ENCODE peak calls at places on chromosomes 4 and X, in eight cellular contexts. V is endothelial cell of umbilical vein, X is HepG2, C is breast epithelium, O is upper lobe of left lung, K is K562, A is stomach, P is SK-N-SH. B is an unnamed sample.

GRCh38 chrX:37921758-37922157 is 74.4 kb upstream of the DYNLT3 start:
- DNase-seq in V (peak), X (no peak), C (no peak), O (no peak), K (no peak), A (no peak), P (no peak), B (no peak)

GRCh38 chr4:8534129-8534528 is 46.1 kb upstream of the GPR78 start:
- DNase-seq in V (peak), X (no peak), C (no peak), O (no peak), K (no peak), A (peak), P (no peak), B (peak)

GRCh38 chr4:153684182-153685073 is at the start of gene TLR2:
- DNase-seq in V (peak), X (no peak), C (peak), O (peak), K (peak), A (peak), P (peak), B (peak)

GRCh38 chrX:133415276-133416105 is at the start of gene GPC4:
- DNase-seq in V (no peak), X (no peak), C (no peak), O (peak), K (no peak), A (peak), P (peak), B (peak)

GRCh38 chr4:25117274-25117673 is 43.0 kb downstream of the SEPSECS start:
- DNase-seq in V (no peak), X (no peak), C (no peak), O (no peak), K (no peak), A (no peak), P (no peak), B (no peak)

GRCh38 chrX:152903589-152903988 is 5.7 kb downstream of the ZNF185 start:
- DNase-seq in V (no peak), X (no peak), C (no peak), O (no peak), K (no peak), A (no peak), P (no peak), B (no peak)

GRCh38 chr4:55980725-55981124 is 32.0 kb downstream of the CEP135 start:
- DNase-seq in V (no peak), X (no peak), C (no peak), O (no peak), K (no peak), A (no peak), P (no peak), B (no peak)

GRCh38 chrX:639151-639550 is 8.6 kb downstream of the SHOX start:
- DNase-seq in V (no peak), X (no peak), C (no peak), O (no peak), K (no peak), A (no peak), P (no peak), B (no peak)

GRCh38 chr4:73735231-73735630 is 5.1 kb upstream of the CXCL8 start:
- DNase-seq in V (peak), X (no peak), C (no peak), O (no peak), K (no peak), A (no peak), P (no peak), B (no peak)

GRCh38 chr4:73311428-73311827 is 52.8 kb upstream of the ANKRD17 start:
- DNase-seq in V (peak), X (peak), C (no peak), O (no peak), K (peak), A (no peak), P (no peak), B (no peak)

GRCh38 chrX:69552512-69552911 is 48.4 kb downstream of the NALF2 start:
- DNase-seq in V (no peak), X (no peak), C (no peak), O (no peak), K (no peak), A (no peak), P (no peak), B (no peak)

GRCh38 chr4:157804986-157805385 is 367.8 kb downstream of the GASK1B start:
- DNase-seq in V (peak), X (peak), C (no peak), O (no peak), K (no peak), A (no peak), P (no peak), B (no peak)

GRCh38 chr4:149371021-149371420 is 444.6 kb downstream of the IQCM start:
- DNase-seq in V (peak), X (peak), C (no peak), O (no peak), K (no peak), A (no peak), P (peak), B (peak)

GRCh38 chr4:7382634-7383014 is 52.1 kb downstream of the PSAPL1 start:
- DNase-seq in V (no peak), X (no peak), C (peak), O (no peak), K (no peak), A (no peak), P (peak), B (no peak)

GRCh38 chr4:174540175-174540574 is 17.9 kb upstream of the HPGD start:
- DNase-seq in V (no peak), X (no peak), C (no peak), O (no peak), K (no peak), A (no peak), P (no peak), B (no peak)

GRCh38 chr4:104408893-104409292 is 85.8 kb downstream of the CXXC4 start:
- DNase-seq in V (no peak), X (no peak), C (no peak), O (no peak), K (no peak), A (no peak), P (no peak), B (no peak)

GRCh38 chr4:1093391-1094335 is 19.7 kb downstream of the RNF212 start:
- DNase-seq in V (no peak), X (no peak), C (peak), O (no peak), K (no peak), A (no peak), P (no peak), B (no peak)

GRCh38 chrX:45850197-45850774 is 649.6 kb upstream of the DIPK2B start:
- DNase-seq in V (peak), X (no peak), C (no peak), O (peak), K (no peak), A (no peak), P (no peak), B (no peak)

GRCh38 chr4:37757121-37757520 is 69.4 kb upstream of the PGM2 start:
- DNase-seq in V (no peak), X (no peak), C (no peak), O (no peak), K (no peak), A (no peak), P (no peak), B (no peak)

GRCh38 chr4:136918772-136919171 is 613.5 kb downstream of the PCDH18 start:
- DNase-seq in V (no peak), X (no peak), C (no peak), O (no peak), K (no peak), A (no peak), P (no peak), B (no peak)

DNA sequence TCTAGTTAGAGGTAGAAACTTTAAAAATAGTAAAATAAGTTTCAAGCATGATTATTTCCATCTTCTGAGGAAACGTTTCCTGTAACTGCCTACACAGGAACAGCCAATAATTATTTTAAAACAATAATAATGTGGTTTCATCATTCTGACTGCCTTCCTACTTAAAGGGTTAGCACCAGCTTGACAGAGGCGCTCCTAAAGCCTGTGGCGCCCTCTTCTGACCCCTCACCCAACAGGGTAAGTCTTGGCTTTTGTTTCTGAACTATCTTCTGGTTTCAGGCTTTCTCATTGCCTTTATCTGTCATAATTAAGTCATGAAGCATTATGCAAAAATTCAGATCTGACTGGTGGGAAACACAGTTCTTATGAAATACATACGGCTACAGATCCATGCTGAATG is 96.7 kb downstream of the ITM2A start:
- DNase-seq in V (peak), X (no peak), C (no peak), O (no peak), K (no peak), A (peak), P (no peak), B (peak)
- TF ChIP-seq CTCF in V (peak), X (peak), C (no peak), O (no peak), K (peak), A (no peak), P (no peak), B (no peak)

GRCh38 chr4:68906238-68907137 is 45.1 kb downstream of the UGT2A3 start:
- DNase-seq in V (no peak), X (no peak), C (no peak), O (peak), K (no peak), A (no peak), P (no peak), B (no peak)
- TF ChIP-seq POLR2AphosphoS5 in V (no peak), X (no peak), C (no peak), O (no peak), K (no peak), A (no peak), P (no peak), B (no peak)

DNA sequence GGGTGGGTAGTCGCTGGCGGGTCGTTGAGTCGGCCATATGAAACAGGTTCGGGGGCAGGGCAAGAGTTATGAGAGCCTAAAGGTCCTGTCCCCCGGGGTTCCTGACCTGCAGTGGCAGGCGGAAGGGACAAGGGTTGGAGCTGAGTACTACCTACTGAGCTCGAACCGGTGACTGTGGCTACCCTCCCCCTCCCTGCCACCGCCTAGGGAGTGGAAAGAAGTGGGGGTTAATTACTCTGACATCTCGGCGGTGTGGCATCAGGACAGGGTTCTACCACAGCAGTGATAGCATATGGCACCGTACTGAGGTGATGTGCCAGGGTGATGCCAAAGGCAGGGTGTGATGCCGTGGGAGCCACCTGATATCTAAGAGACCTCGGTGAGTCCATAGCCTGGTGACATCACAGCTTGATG is 307 bp downstream of the ATG4A start:
- DNase-seq in V (no peak), X (no peak), C (no peak), O (no peak), K (peak), A (no peak), P (no peak), B (no peak)
- H3K27ac ChIP-seq in V (peak), X (no peak), C (peak), O (peak), K (peak), A (peak), P (no peak), B (peak)

GRCh38 chrX:15816453-15816838 is 26.2 kb downstream of the ZRSR2 start:
- DNase-seq in V (no peak), X (no peak), C (no peak), O (no peak), K (no peak), A (no peak), P (no peak), B (no peak)
- TF ChIP-seq CTCF in V (no peak), X (no peak), C (no peak), O (no peak), K (no peak), A (no peak), P (peak), B (no peak)

GRCh38 chr4:83108101-83108861 is 6.2 kb downstream of the PLAC8 start:
- DNase-seq in V (no peak), X (no peak), C (no peak), O (no peak), K (no peak), A (no peak), P (no peak), B (peak)
- TF ChIP-seq POLR2AphosphoS5 in V (no peak), X (no peak), C (no peak), O (no peak), K (no peak), A (no peak), P (no peak), B (no peak)

GRCh38 chr4:141410839-141411238 is 190.1 kb downstream of the ZNF330 start:
- DNase-seq in V (no peak), X (no peak), C (no peak), O (no peak), K (no peak), A (no peak), P (no peak), B (no peak)
- H3K27ac ChIP-seq in V (no peak), X (no peak), C (no peak), O (no peak), K (no peak), A (no peak), P (no peak), B (no peak)

DNA sequence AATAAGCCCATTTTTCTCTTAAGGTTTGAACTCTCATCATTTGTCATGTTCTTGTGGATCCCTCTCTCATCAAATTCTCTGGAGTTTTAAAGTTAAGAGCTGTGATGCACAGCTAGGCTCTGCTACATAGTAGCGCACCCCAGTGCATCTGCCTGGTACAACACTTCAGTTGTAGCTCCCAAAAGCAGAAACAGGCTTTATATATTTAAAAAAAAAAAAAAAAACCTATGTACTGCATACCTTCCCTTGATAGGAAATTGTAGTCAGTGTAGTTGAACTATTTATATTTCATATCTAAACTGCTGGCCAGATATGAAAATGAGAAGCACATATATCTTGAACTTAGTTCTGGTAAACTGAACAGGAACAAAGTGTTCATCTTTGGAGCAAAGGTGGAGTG is 131.4 kb downstream of the KLHL13 start:
- DNase-seq in V (no peak), X (no peak), C (no peak), O (no peak), K (no peak), A (peak), P (peak), B (peak)
- TF ChIP-seq CTCF in V (no peak), X (peak), C (no peak), O (no peak), K (no peak), A (no peak), P (peak), B (no peak)

DNA sequence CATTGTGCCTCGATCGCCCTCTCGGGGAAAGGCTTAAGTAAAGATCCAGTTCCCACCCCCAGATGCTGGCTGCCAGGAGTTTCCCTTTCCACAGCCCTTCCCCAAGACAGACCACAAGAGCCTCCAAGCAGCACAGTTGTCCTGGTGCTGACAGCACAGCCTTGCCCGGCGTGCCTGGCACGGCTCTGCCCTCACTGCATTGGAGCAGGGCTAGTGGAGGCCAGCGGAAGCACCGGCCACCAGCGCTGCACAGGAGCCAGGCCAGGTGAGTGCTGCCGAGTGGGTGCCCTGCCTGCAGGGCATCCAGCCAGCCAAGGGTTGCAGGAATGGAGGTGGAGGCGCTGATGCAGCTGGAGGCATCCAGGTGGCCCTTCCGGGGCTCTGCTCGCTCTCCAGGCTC is 9.6 kb upstream of the MSANTD1 start:
- DNase-seq in V (no peak), X (no peak), C (no peak), O (peak), K (no peak), A (no peak), P (no peak), B (no peak)
- TF ChIP-seq POLR2AphosphoS5 in V (no peak), X (no peak), C (no peak), O (no peak), K (no peak), A (no peak), P (no peak), B (no peak)